ENCODE peak calls at places on chromosome 15, in seven cellular contexts. One of them, this sample, is unnamed.

GRCh38 chr15:58748787-58749531 is 548 bp downstream of the ADAM10 start:
- DNase-seq in ovary: peak; percentile 69
- DNase-seq in upper lobe of right lung: peak; percentile 81
- DNase-seq in astrocyte: no peak
- DNase-seq in heart right ventricle: peak; percentile 48
- DNase-seq in AG04450: no peak
- DNase-seq in Peyer's patch: peak; percentile 75
- DNase-seq in this sample: peak; percentile 33

GRCh38 chr15:76310470-76311070 is 699 bp downstream of the ETFA start:
- DNase-seq in ovary: no peak
- DNase-seq in upper lobe of right lung: no peak
- DNase-seq in astrocyte: no peak
- DNase-seq in heart right ventricle: no peak
- DNase-seq in AG04450: no peak
- DNase-seq in Peyer's patch: no peak
- DNase-seq in this sample: no peak

GRCh38 chr15:91942676-91943417 is 89.3 kb downstream of the SLCO3A1 start:
- DNase-seq in ovary: peak; percentile 80
- DNase-seq in upper lobe of right lung: peak; percentile 81
- DNase-seq in astrocyte: peak; percentile 81
- DNase-seq in heart right ventricle: peak; percentile 88
- DNase-seq in AG04450: peak; percentile 72
- DNase-seq in Peyer's patch: peak; percentile 88
- DNase-seq in this sample: peak; percentile 11

GRCh38 chr15:74428970-74429783 is 4.6 kb downstream of the SEMA7A start:
- DNase-seq in ovary: no peak
- DNase-seq in upper lobe of right lung: no peak
- DNase-seq in astrocyte: no peak
- DNase-seq in heart right ventricle: no peak
- DNase-seq in AG04450: no peak
- DNase-seq in Peyer's patch: peak; percentile 66
- DNase-seq in this sample: no peak

GRCh38 chr15:101463265-101463664 is 26.2 kb downstream of the PCSK6 start:
- DNase-seq in ovary: no peak
- DNase-seq in upper lobe of right lung: no peak
- DNase-seq in astrocyte: no peak
- DNase-seq in heart right ventricle: no peak
- DNase-seq in AG04450: no peak
- DNase-seq in Peyer's patch: peak; percentile 64
- DNase-seq in this sample: no peak

GRCh38 chr15:73965730-73966103 is 26.4 kb downstream of the STOML1 start:
- DNase-seq in ovary: no peak
- DNase-seq in upper lobe of right lung: no peak
- DNase-seq in astrocyte: peak; percentile 61
- DNase-seq in heart right ventricle: no peak
- DNase-seq in AG04450: no peak
- DNase-seq in Peyer's patch: no peak
- DNase-seq in this sample: no peak

GRCh38 chr15:68583321-68583720 is 4.5 kb downstream of the CORO2B start:
- DNase-seq in ovary: peak; percentile 36
- DNase-seq in upper lobe of right lung: no peak
- DNase-seq in astrocyte: no peak
- DNase-seq in heart right ventricle: no peak
- DNase-seq in AG04450: no peak
- DNase-seq in Peyer's patch: no peak
- DNase-seq in this sample: no peak

GRCh38 chr15:80804970-80805495 is 25.9 kb downstream of the CEMIP start:
- DNase-seq in ovary: no peak
- DNase-seq in upper lobe of right lung: no peak
- DNase-seq in astrocyte: no peak
- DNase-seq in heart right ventricle: no peak
- DNase-seq in AG04450: no peak
- DNase-seq in Peyer's patch: no peak
- DNase-seq in this sample: no peak

GRCh38 chr15:29132110-29132420 is 137.6 kb downstream of the NSMCE3 start:
- DNase-seq in ovary: peak; percentile 15
- DNase-seq in upper lobe of right lung: peak; percentile 54
- DNase-seq in astrocyte: no peak
- DNase-seq in heart right ventricle: no peak
- DNase-seq in AG04450: no peak
- DNase-seq in Peyer's patch: peak; percentile 42
- DNase-seq in this sample: no peak

GRCh38 chr15:49041406-49041805 is 4.8 kb downstream of the SECISBP2L start:
- DNase-seq in ovary: no peak
- DNase-seq in upper lobe of right lung: no peak
- DNase-seq in astrocyte: no peak
- DNase-seq in heart right ventricle: no peak
- DNase-seq in AG04450: no peak
- DNase-seq in Peyer's patch: no peak
- DNase-seq in this sample: no peak

GRCh38 chr15:29312387-29312786 is 42.8 kb upstream of the NSMCE3 start:
- DNase-seq in ovary: no peak
- DNase-seq in upper lobe of right lung: no peak
- DNase-seq in astrocyte: peak; percentile 71
- DNase-seq in heart right ventricle: no peak
- DNase-seq in AG04450: peak; percentile 10
- DNase-seq in Peyer's patch: no peak
- DNase-seq in this sample: no peak

GRCh38 chr15:79724312-79724711 is 172.5 kb downstream of the MTHFS start:
- DNase-seq in ovary: no peak
- DNase-seq in upper lobe of right lung: no peak
- DNase-seq in astrocyte: peak; percentile 73
- DNase-seq in heart right ventricle: no peak
- DNase-seq in AG04450: no peak
- DNase-seq in Peyer's patch: no peak
- DNase-seq in this sample: no peak

DNA sequence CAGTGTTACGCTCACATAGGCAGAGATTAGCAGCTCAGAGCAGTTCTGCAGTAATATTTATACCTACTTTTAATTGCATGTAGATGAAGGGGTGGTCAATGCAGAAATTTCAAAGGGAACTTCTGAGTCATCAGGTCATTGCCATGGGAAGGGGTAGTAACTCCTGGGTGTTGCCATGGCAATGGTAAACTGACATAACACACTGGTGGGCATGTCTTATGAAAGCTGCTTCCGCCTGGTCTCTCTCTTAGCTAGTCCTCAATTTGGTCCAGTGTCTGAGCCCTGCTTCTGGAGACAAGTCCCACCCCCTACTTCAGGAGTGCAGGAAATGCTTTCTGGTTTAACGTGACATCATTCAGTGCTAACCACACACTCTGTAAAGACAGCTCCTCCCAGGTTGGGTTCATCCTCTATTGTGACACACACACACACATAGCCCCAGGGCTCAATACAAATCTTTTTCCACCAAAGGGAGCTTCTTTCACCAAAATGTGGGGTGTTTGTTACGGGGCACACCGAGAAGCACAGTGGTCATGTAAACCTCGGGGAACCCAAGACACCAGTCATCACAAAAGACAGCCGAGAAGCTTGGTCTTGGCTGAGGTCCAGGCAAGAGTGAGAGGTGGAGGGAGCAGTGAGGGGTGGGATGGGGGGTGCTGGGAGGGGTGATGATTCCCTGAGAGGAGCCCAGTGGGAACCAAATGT is 74.5 kb downstream of the TLE3 start:
- DNase-seq in ovary: no peak
- DNase-seq in upper lobe of right lung: no peak
- DNase-seq in astrocyte: peak; percentile 92
- DNase-seq in heart right ventricle: no peak
- DNase-seq in AG04450: peak; percentile 20
- DNase-seq in Peyer's patch: peak; percentile 63
- DNase-seq in this sample: peak; percentile 44
- H3K27me3 ChIP-seq in ovary: no peaks in the 10 kb centered on the region
- H3K27me3 ChIP-seq in upper lobe of right lung: no peaks in the 10 kb centered on the region
- H3K27me3 ChIP-seq in astrocyte: peaks cover 14% of the 10 kb centered on the region
- H3K27me3 ChIP-seq in heart right ventricle: peaks cover 9% of the 10 kb centered on the region
- H3K27me3 ChIP-seq in AG04450: peaks cover 25% of the 10 kb centered on the region
- H3K27me3 ChIP-seq in Peyer's patch: no peaks in the 10 kb centered on the region
- H3K27me3 ChIP-seq in this sample: no peaks in the 10 kb centered on the region

GRCh38 chr15:27864719-27865118 is 234.4 kb downstream of the OCA2 start:
- DNase-seq in ovary: no peak
- DNase-seq in upper lobe of right lung: no peak
- DNase-seq in astrocyte: no peak
- DNase-seq in heart right ventricle: no peak
- DNase-seq in AG04450: no peak
- DNase-seq in Peyer's patch: no peak
- DNase-seq in this sample: no peak

GRCh38 chr15:27865926-27866325 is 233.2 kb downstream of the OCA2 start:
- DNase-seq in ovary: no peak
- DNase-seq in upper lobe of right lung: no peak
- DNase-seq in astrocyte: no peak
- DNase-seq in heart right ventricle: no peak
- DNase-seq in AG04450: no peak
- DNase-seq in Peyer's patch: no peak
- DNase-seq in this sample: no peak

GRCh38 chr15:27865323-27865922 is 233.7 kb downstream of the OCA2 start:
- DNase-seq in ovary: no peak
- DNase-seq in upper lobe of right lung: no peak
- DNase-seq in astrocyte: no peak
- DNase-seq in heart right ventricle: no peak
- DNase-seq in AG04450: no peak
- DNase-seq in Peyer's patch: no peak
- DNase-seq in this sample: no peak

GRCh38 chr15:27863000-27863399 is 236.1 kb downstream of the OCA2 start:
- DNase-seq in ovary: no peak
- DNase-seq in upper lobe of right lung: no peak
- DNase-seq in astrocyte: no peak
- DNase-seq in heart right ventricle: no peak
- DNase-seq in AG04450: no peak
- DNase-seq in Peyer's patch: no peak
- DNase-seq in this sample: no peak

GRCh38 chr15:27864076-27864475 is 235.0 kb downstream of the OCA2 start:
- DNase-seq in ovary: no peak
- DNase-seq in upper lobe of right lung: no peak
- DNase-seq in astrocyte: no peak
- DNase-seq in heart right ventricle: no peak
- DNase-seq in AG04450: no peak
- DNase-seq in Peyer's patch: no peak
- DNase-seq in this sample: no peak
- TF ChIP-seq CTCF in ovary: no peak
- TF ChIP-seq CTCF in upper lobe of right lung: no peak
- TF ChIP-seq CTCF in astrocyte: no peak
- TF ChIP-seq CTCF in heart right ventricle: no peak
- TF ChIP-seq CTCF in AG04450: no peak
- TF ChIP-seq CTCF in Peyer's patch: no peak
- TF ChIP-seq CTCF in this sample: no peak

DNA sequence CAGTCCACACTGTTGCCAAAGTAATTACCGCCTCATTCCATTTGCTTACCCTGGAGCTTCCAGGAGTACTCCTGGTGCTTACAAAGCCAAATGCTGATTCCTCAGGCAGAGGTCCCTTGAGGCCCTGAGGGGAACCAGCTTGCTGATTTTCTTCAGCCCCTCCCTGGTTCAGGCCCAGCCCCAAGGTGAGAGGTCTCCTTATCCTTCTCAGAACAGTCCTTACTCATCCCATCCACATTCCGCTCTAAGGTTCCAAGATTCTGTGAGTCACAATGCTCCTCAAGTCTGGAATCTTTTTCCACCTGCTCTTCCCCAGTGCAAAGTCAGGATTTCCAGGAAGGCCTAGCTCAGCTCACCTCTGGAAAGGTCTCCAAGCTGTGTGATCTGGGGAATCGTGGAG is 1.8 kb upstream of the ATP10A start:
- DNase-seq in ovary: no peak
- DNase-seq in upper lobe of right lung: no peak
- DNase-seq in astrocyte: peak; percentile 60
- DNase-seq in heart right ventricle: no peak
- DNase-seq in AG04450: no peak
- DNase-seq in Peyer's patch: no peak
- DNase-seq in this sample: no peak
- H3K27me3 ChIP-seq in ovary: no peaks in the 10 kb centered on the region
- H3K27me3 ChIP-seq in upper lobe of right lung: no peaks in the 10 kb centered on the region
- H3K27me3 ChIP-seq in astrocyte: no peaks in the 10 kb centered on the region
- H3K27me3 ChIP-seq in heart right ventricle: peaks cover 36% of the 10 kb centered on the region
- H3K27me3 ChIP-seq in AG04450: no peaks in the 10 kb centered on the region
- H3K27me3 ChIP-seq in Peyer's patch: no peaks in the 10 kb centered on the region
- H3K27me3 ChIP-seq in this sample: no peaks in the 10 kb centered on the region

GRCh38 chr15:55993804-55994539 is 560 bp upstream of the NEDD4 start:
- DNase-seq in ovary: no peak
- DNase-seq in upper lobe of right lung: no peak
- DNase-seq in astrocyte: peak; percentile 63
- DNase-seq in heart right ventricle: no peak
- DNase-seq in AG04450: peak; percentile 33
- DNase-seq in Peyer's patch: no peak
- DNase-seq in this sample: no peak
- TF ChIP-seq CTCF in ovary: no peak
- TF ChIP-seq CTCF in upper lobe of right lung: no peak
- TF ChIP-seq CTCF in astrocyte: no peak
- TF ChIP-seq CTCF in heart right ventricle: no peak
- TF ChIP-seq CTCF in AG04450: peak; percentile 33
- TF ChIP-seq CTCF in Peyer's patch: no peak
- TF ChIP-seq CTCF in this sample: no peak

GRCh38 chr15:47718474-47719440 is 1.5 kb downstream of the SEMA6D start:
- DNase-seq in ovary: peak; percentile 54
- DNase-seq in upper lobe of right lung: peak; percentile 59
- DNase-seq in astrocyte: no peak
- DNase-seq in heart right ventricle: peak; percentile 34
- DNase-seq in AG04450: no peak
- DNase-seq in Peyer's patch: peak; percentile 65
- DNase-seq in this sample: no peak
- H3K27me3 ChIP-seq in ovary: no peaks in the 10 kb centered on the region
- H3K27me3 ChIP-seq in upper lobe of right lung: peaks cover 23% of the 10 kb centered on the region
- H3K27me3 ChIP-seq in astrocyte: peaks cover 2% of the 10 kb centered on the region
- H3K27me3 ChIP-seq in heart right ventricle: no peaks in the 10 kb centered on the region
- H3K27me3 ChIP-seq in AG04450: no peaks in the 10 kb centered on the region
- H3K27me3 ChIP-seq in Peyer's patch: no peaks in the 10 kb centered on the region
- H3K27me3 ChIP-seq in this sample: peaks cover 60% of the 10 kb centered on the region

GRCh38 chr15:32649336-32649735 is 7.8 kb downstream of the SCG5 start:
- DNase-seq in ovary: no peak
- DNase-seq in upper lobe of right lung: no peak
- DNase-seq in astrocyte: no peak
- DNase-seq in heart right ventricle: no peak
- DNase-seq in AG04450: no peak
- DNase-seq in Peyer's patch: no peak
- DNase-seq in this sample: no peak
- TF ChIP-seq CTCF in ovary: no peak
- TF ChIP-seq CTCF in upper lobe of right lung: no peak
- TF ChIP-seq CTCF in astrocyte: peak; percentile 57
- TF ChIP-seq CTCF in heart right ventricle: no peak
- TF ChIP-seq CTCF in AG04450: peak; percentile 61
- TF ChIP-seq CTCF in Peyer's patch: peak; percentile 26
- TF ChIP-seq CTCF in this sample: no peak

GRCh38 chr15:61524091-61524490 is 295.0 kb upstream of the RORA start:
- DNase-seq in ovary: no peak
- DNase-seq in upper lobe of right lung: no peak
- DNase-seq in astrocyte: no peak
- DNase-seq in heart right ventricle: no peak
- DNase-seq in AG04450: no peak
- DNase-seq in Peyer's patch: no peak
- DNase-seq in this sample: no peak
- H3K27me3 ChIP-seq in ovary: no peaks in the 10 kb centered on the region
- H3K27me3 ChIP-seq in upper lobe of right lung: no peaks in the 10 kb centered on the region
- H3K27me3 ChIP-seq in astrocyte: no peaks in the 10 kb centered on the region
- H3K27me3 ChIP-seq in heart right ventricle: peaks cover 4% of the 10 kb centered on the region
- H3K27me3 ChIP-seq in AG04450: no peaks in the 10 kb centered on the region
- H3K27me3 ChIP-seq in Peyer's patch: no peaks in the 10 kb centered on the region
- H3K27me3 ChIP-seq in this sample: no peaks in the 10 kb centered on the region